ENCODE peak calls at places on chromosome 14, in eight cellular contexts. One of them, this sample, is unnamed.

GRCh38 chr14:74642011-74642410 is 30.0 kb upstream of the LTBP2 start:
- DNase-seq in lower leg skin: no peak
- DNase-seq in pancreas: no peak
- DNase-seq in ovary: no peak
- DNase-seq in GM12864: no peak
- DNase-seq in dorsolateral prefrontal cortex: no peak
- DNase-seq in DND-41: no peak
- DNase-seq in heart left ventricle: no peak
- DNase-seq in this sample: no peak

GRCh38 chr14:74634964-74635363 is 22.9 kb upstream of the LTBP2 start:
- DNase-seq in pancreas: no peak
- DNase-seq in ovary: no peak
- DNase-seq in GM12864: no peak
- DNase-seq in lower leg skin: no peak
- DNase-seq in heart left ventricle: peak; percentile 15
- DNase-seq in DND-41: no peak
- DNase-seq in dorsolateral prefrontal cortex: no peak
- DNase-seq in this sample: no peak

GRCh38 chr14:101221549-101222160 is 318.1 kb upstream of the RTL1 start:
- DNase-seq in DND-41: peak; percentile 3
- DNase-seq in dorsolateral prefrontal cortex: no peak
- DNase-seq in GM12864: no peak
- DNase-seq in lower leg skin: no peak
- DNase-seq in ovary: no peak
- DNase-seq in heart left ventricle: no peak
- DNase-seq in pancreas: no peak
- DNase-seq in this sample: no peak

GRCh38 chr14:92401561-92401960 is 78.6 kb downstream of the SLC24A4 start:
- DNase-seq in dorsolateral prefrontal cortex: no peak
- DNase-seq in ovary: no peak
- DNase-seq in DND-41: no peak
- DNase-seq in pancreas: no peak
- DNase-seq in GM12864: no peak
- DNase-seq in lower leg skin: no peak
- DNase-seq in heart left ventricle: no peak
- DNase-seq in this sample: no peak

GRCh38 chr14:54207476-54207875 is 189.3 kb upstream of the CDKN3 start:
- DNase-seq in pancreas: no peak
- DNase-seq in dorsolateral prefrontal cortex: no peak
- DNase-seq in DND-41: no peak
- DNase-seq in GM12864: no peak
- DNase-seq in ovary: no peak
- DNase-seq in heart left ventricle: no peak
- DNase-seq in lower leg skin: no peak
- DNase-seq in this sample: no peak

GRCh38 chr14:94522115-94522724 is 13.0 kb upstream of the SERPINA12 start:
- DNase-seq in heart left ventricle: no peak
- DNase-seq in DND-41: no peak
- DNase-seq in GM12864: no peak
- DNase-seq in ovary: no peak
- DNase-seq in lower leg skin: peak; percentile 72
- DNase-seq in pancreas: no peak
- DNase-seq in dorsolateral prefrontal cortex: no peak
- DNase-seq in this sample: no peak

GRCh38 chr14:47269788-47270492 is 405.5 kb downstream of the MDGA2 start:
- DNase-seq in GM12864: no peak
- DNase-seq in pancreas: no peak
- DNase-seq in lower leg skin: no peak
- DNase-seq in DND-41: no peak
- DNase-seq in ovary: no peak
- DNase-seq in heart left ventricle: no peak
- DNase-seq in dorsolateral prefrontal cortex: no peak
- DNase-seq in this sample: no peak

GRCh38 chr14:105944632-105945610 is 418.5 kb downstream of the TMEM121 start:
- DNase-seq in lower leg skin: no peak
- DNase-seq in dorsolateral prefrontal cortex: no peak
- DNase-seq in heart left ventricle: peak; percentile 39
- DNase-seq in pancreas: peak; percentile 72
- DNase-seq in DND-41: peak; percentile 76
- DNase-seq in ovary: peak; percentile 33
- DNase-seq in GM12864: no peak
- DNase-seq in this sample: peak; percentile 86

GRCh38 chr14:41925409-41925808 is 318.7 kb downstream of the LRFN5 start:
- DNase-seq in dorsolateral prefrontal cortex: no peak
- DNase-seq in DND-41: no peak
- DNase-seq in lower leg skin: no peak
- DNase-seq in heart left ventricle: no peak
- DNase-seq in GM12864: no peak
- DNase-seq in pancreas: no peak
- DNase-seq in ovary: no peak
- DNase-seq in this sample: no peak

GRCh38 chr14:102424923-102425322 is 62.2 kb downstream of the TECPR2 start:
- DNase-seq in pancreas: no peak
- DNase-seq in lower leg skin: peak; percentile 61
- DNase-seq in ovary: no peak
- DNase-seq in DND-41: no peak
- DNase-seq in dorsolateral prefrontal cortex: no peak
- DNase-seq in heart left ventricle: no peak
- DNase-seq in GM12864: no peak
- DNase-seq in this sample: no peak

GRCh38 chr14:71380271-71380670 is 473.0 kb downstream of the PCNX1 start:
- DNase-seq in GM12864: no peak
- DNase-seq in pancreas: no peak
- DNase-seq in dorsolateral prefrontal cortex: no peak
- DNase-seq in DND-41: no peak
- DNase-seq in ovary: no peak
- DNase-seq in lower leg skin: no peak
- DNase-seq in heart left ventricle: no peak
- DNase-seq in this sample: no peak

GRCh38 chr14:73887704-73888459 is 1.2 kb downstream of the ZNF410 start:
- DNase-seq in dorsolateral prefrontal cortex: no peak
- DNase-seq in ovary: no peak
- DNase-seq in GM12864: no peak
- DNase-seq in lower leg skin: no peak
- DNase-seq in heart left ventricle: no peak
- DNase-seq in pancreas: no peak
- DNase-seq in DND-41: no peak
- DNase-seq in this sample: no peak

GRCh38 chr14:49893309-49894213 is 679 bp downstream of the ARF6 start:
- DNase-seq in ovary: peak; percentile 53
- DNase-seq in GM12864: peak; percentile 51
- DNase-seq in pancreas: peak; percentile 20
- DNase-seq in DND-41: peak; percentile 65
- DNase-seq in lower leg skin: peak; percentile 94
- DNase-seq in dorsolateral prefrontal cortex: no peak
- DNase-seq in heart left ventricle: peak; percentile 61
- DNase-seq in this sample: peak; percentile 87

GRCh38 chr14:49892301-49892635 is 614 bp upstream of the ARF6 start:
- DNase-seq in heart left ventricle: peak; percentile 63
- DNase-seq in pancreas: no peak
- DNase-seq in dorsolateral prefrontal cortex: peak; percentile 62
- DNase-seq in ovary: no peak
- DNase-seq in GM12864: peak; percentile 79
- DNase-seq in DND-41: peak; percentile 76
- DNase-seq in lower leg skin: no peak
- DNase-seq in this sample: peak; percentile 92

GRCh38 chr14:49896956-49897355 is 4.1 kb downstream of the ARF6 start:
- DNase-seq in pancreas: no peak
- DNase-seq in ovary: no peak
- DNase-seq in lower leg skin: no peak
- DNase-seq in heart left ventricle: no peak
- DNase-seq in GM12864: no peak
- DNase-seq in DND-41: no peak
- DNase-seq in dorsolateral prefrontal cortex: no peak
- DNase-seq in this sample: no peak

GRCh38 chr14:49895480-49895879 is 2.6 kb downstream of the ARF6 start:
- DNase-seq in dorsolateral prefrontal cortex: no peak
- DNase-seq in heart left ventricle: no peak
- DNase-seq in DND-41: no peak
- DNase-seq in ovary: no peak
- DNase-seq in pancreas: no peak
- DNase-seq in lower leg skin: no peak
- DNase-seq in GM12864: no peak
- DNase-seq in this sample: no peak

GRCh38 chr14:49892636-49893308 is at the start of gene ARF6:
- DNase-seq in dorsolateral prefrontal cortex: peak; percentile 97
- DNase-seq in DND-41: peak; percentile 97
- DNase-seq in GM12864: peak; percentile 90
- DNase-seq in heart left ventricle: peak; percentile 99
- DNase-seq in ovary: peak; percentile 98
- DNase-seq in lower leg skin: peak; percentile 100
- DNase-seq in pancreas: peak; percentile 99
- DNase-seq in this sample: peak; percentile 99
- TF ChIP-seq CTCF in dorsolateral prefrontal cortex: peak; percentile 39
- TF ChIP-seq CTCF in DND-41: peak; percentile 35
- TF ChIP-seq CTCF in GM12864: peak; percentile 17
- TF ChIP-seq CTCF in heart left ventricle: peak; percentile 25
- TF ChIP-seq CTCF in ovary: peak; percentile 30
- TF ChIP-seq CTCF in lower leg skin: no peak
- TF ChIP-seq CTCF in pancreas: no peak
- TF ChIP-seq CTCF in this sample: no peak

GRCh38 chr14:64234877-64235651 is 59.1 kb downstream of the ESR2 start:
- DNase-seq in lower leg skin: no peak
- DNase-seq in dorsolateral prefrontal cortex: no peak
- DNase-seq in ovary: peak; percentile 67
- DNase-seq in heart left ventricle: no peak
- DNase-seq in pancreas: no peak
- DNase-seq in DND-41: no peak
- DNase-seq in GM12864: no peak
- DNase-seq in this sample: peak; percentile 51
- H3K4me3 ChIP-seq in lower leg skin: no peak overlapping the region
- H3K4me3 ChIP-seq in dorsolateral prefrontal cortex: no peak overlapping the region
- H3K4me3 ChIP-seq in ovary: no peak overlapping the region
- H3K4me3 ChIP-seq in heart left ventricle: no peak overlapping the region
- H3K4me3 ChIP-seq in pancreas: no peak overlapping the region
- H3K4me3 ChIP-seq in DND-41: no peak overlapping the region
- H3K4me3 ChIP-seq in GM12864: peak overlapping the region; percentile 4
- H3K4me3 ChIP-seq in this sample: peak overlapping the region; percentile 40

DNA sequence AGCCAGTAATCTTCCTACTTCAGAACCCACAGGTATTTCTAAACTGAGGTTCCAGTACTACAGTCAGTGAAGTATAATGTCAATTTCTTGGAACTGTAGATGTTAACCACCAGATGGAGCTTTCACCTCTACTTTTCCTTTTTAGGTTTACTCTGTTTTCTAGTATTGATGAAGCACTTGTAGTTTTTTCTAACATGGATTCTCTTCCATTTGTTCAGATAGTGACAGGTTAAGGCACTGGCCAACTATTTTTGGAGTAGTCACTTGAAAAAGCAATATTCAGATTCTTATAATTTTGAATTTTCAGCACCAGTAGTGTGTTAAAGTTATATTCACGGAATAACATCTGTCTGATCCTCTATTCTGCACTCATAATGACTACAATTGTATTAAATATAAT is 4.6 kb upstream of the SEC23A start:
- DNase-seq in dorsolateral prefrontal cortex: no peak
- DNase-seq in pancreas: no peak
- DNase-seq in GM12864: no peak
- DNase-seq in heart left ventricle: no peak
- DNase-seq in lower leg skin: no peak
- DNase-seq in DND-41: no peak
- DNase-seq in ovary: no peak
- DNase-seq in this sample: peak; percentile 68
- TF ChIP-seq CTCF in dorsolateral prefrontal cortex: peak; percentile 30
- TF ChIP-seq CTCF in pancreas: peak; percentile 15
- TF ChIP-seq CTCF in GM12864: peak; percentile 39
- TF ChIP-seq CTCF in heart left ventricle: peak; percentile 33
- TF ChIP-seq CTCF in lower leg skin: no peak
- TF ChIP-seq CTCF in DND-41: peak; percentile 64
- TF ChIP-seq CTCF in ovary: no peak
- TF ChIP-seq CTCF in this sample: peak; percentile 40

DNA sequence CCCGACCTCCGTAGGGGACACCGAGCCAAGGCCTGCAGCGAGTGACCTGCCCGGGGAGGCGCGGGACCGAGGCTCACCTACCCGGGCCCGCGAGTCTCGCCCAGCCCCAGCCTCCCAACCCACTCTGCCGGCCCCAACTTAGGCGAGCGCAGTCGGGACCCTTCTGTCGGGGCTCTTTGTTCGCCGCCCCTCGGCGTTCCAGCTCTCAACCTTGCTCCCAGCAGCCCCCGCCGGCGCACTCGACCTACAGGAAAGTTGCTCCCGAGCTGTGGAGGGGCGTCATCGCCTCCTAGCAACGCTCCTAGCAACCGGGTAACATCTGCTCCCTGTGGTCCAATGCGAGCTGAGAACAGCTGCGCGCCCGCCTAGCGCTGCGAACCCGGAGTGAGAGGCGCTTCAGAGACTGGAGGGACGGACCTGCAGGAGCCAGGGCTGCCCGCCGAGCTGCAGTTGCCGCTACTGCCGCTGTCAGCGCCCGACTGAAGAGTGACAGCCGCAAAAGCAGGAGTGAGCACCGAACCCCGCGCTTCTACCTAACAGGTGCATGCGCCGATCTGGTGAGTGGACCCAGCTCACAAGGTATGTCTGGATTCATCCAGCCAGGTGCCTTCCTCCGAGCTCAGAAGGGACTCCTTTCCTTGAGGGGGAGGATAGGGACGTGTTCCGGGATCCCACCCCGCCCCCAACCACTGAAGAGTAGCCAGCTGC is 354.9 kb downstream of the SNAPC1 start:
- DNase-seq in GM12864: peak; percentile 41
- DNase-seq in dorsolateral prefrontal cortex: peak; percentile 92
- DNase-seq in DND-41: peak; percentile 7
- DNase-seq in pancreas: peak; percentile 58
- DNase-seq in heart left ventricle: peak; percentile 43
- DNase-seq in ovary: no peak
- DNase-seq in lower leg skin: peak; percentile 86
- DNase-seq in this sample: peak; percentile 73
- H3K4me3 ChIP-seq in GM12864: peak overlapping the region; percentile 40
- H3K4me3 ChIP-seq in dorsolateral prefrontal cortex: peak overlapping the region; percentile 76
- H3K4me3 ChIP-seq in DND-41: no peak overlapping the region
- H3K4me3 ChIP-seq in pancreas: no peak overlapping the region
- H3K4me3 ChIP-seq in heart left ventricle: peak overlapping the region; percentile 3
- H3K4me3 ChIP-seq in ovary: no peak overlapping the region
- H3K4me3 ChIP-seq in lower leg skin: no peak overlapping the region
- H3K4me3 ChIP-seq in this sample: peak overlapping the region; percentile 7

DNA sequence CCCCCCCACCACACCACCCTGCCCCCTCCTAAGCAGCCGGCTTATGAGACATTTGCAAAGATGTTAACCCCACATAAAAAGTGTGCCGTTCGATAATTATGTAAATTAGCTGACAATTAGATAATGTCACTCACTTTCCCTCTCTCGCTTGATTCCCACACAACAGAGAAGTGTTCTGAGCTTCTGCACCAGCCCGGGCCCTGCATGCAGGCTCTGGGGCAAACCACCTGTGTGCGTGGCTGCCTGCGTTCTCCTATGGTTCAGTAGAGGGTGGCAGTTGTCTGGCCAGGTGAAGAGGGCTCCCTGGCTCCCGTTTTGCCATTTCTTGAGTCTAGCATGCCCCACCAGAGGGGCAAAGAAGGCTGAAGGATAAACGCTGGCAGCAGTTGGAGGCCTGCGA is 68.0 kb downstream of the NRXN3 start:
- DNase-seq in dorsolateral prefrontal cortex: no peak
- DNase-seq in GM12864: no peak
- DNase-seq in heart left ventricle: no peak
- DNase-seq in DND-41: no peak
- DNase-seq in lower leg skin: peak; percentile 31
- DNase-seq in pancreas: no peak
- DNase-seq in ovary: no peak
- DNase-seq in this sample: no peak
- TF ChIP-seq CTCF in dorsolateral prefrontal cortex: no peak
- TF ChIP-seq CTCF in GM12864: no peak
- TF ChIP-seq CTCF in heart left ventricle: no peak
- TF ChIP-seq CTCF in DND-41: no peak
- TF ChIP-seq CTCF in lower leg skin: no peak
- TF ChIP-seq CTCF in pancreas: no peak
- TF ChIP-seq CTCF in ovary: no peak
- TF ChIP-seq CTCF in this sample: no peak

GRCh38 chr14:65937079-65937803 is 524.7 kb downstream of the FUT8 start:
- DNase-seq in GM12864: no peak
- DNase-seq in pancreas: no peak
- DNase-seq in lower leg skin: no peak
- DNase-seq in heart left ventricle: no peak
- DNase-seq in DND-41: peak; percentile 56
- DNase-seq in ovary: no peak
- DNase-seq in dorsolateral prefrontal cortex: no peak
- DNase-seq in this sample: no peak
- H3K4me3 ChIP-seq in GM12864: no peak overlapping the region
- H3K4me3 ChIP-seq in pancreas: no peak overlapping the region
- H3K4me3 ChIP-seq in lower leg skin: no peak overlapping the region
- H3K4me3 ChIP-seq in heart left ventricle: no peak overlapping the region
- H3K4me3 ChIP-seq in DND-41: no peak overlapping the region
- H3K4me3 ChIP-seq in ovary: no peak overlapping the region
- H3K4me3 ChIP-seq in dorsolateral prefrontal cortex: no peak overlapping the region
- H3K4me3 ChIP-seq in this sample: no peak overlapping the region